ENCODE peak calls at places on chromosomes 12 and 14, in six cellular contexts. R is mesendoderm, M is T-helper 2 cell, N is osteocyte, X is posterior cingulate gyrus, L is HCEC 1CT. C is an unnamed sample.
A peak's percentile ranks its signal among the peaks of the same experiment; 100 is the strongest.

GRCh38 chr12:94379479-94380113 is 80.1 kb downstream of the CEP83 start:
- DNase-seq in L (no peak), X (no peak), R (no peak), N (no peak), M (no peak), C (no peak)

GRCh38 chr12:16421806-16422205 is 74.4 kb downstream of the MGST1 start:
- DNase-seq in M (no peak), R (no peak), L (peak; percentile 33), X (no peak), N (no peak), C (no peak)

GRCh38 chr14:34665785-34666425 is 36.0 kb upstream of the SNX6 start:
- DNase-seq in M (no peak), R (no peak), N (no peak), X (no peak), L (peak; percentile 94), C (no peak)

GRCh38 chr12:47755655-47756562 is 2.8 kb downstream of the RAPGEF3 start:
- DNase-seq in R (no peak), X (no peak), N (no peak), M (no peak), L (no peak), C (no peak)

GRCh38 chr12:28235017-28235416 is 44.8 kb downstream of the CCDC91 start:
- DNase-seq in M (no peak), N (no peak), R (no peak), L (no peak), X (no peak), C (no peak)

GRCh38 chr14:92963301-92964123 is 40.6 kb downstream of the CHGA start:
- DNase-seq in M (no peak), X (no peak), R (no peak), L (no peak), N (no peak), C (no peak)

GRCh38 chr12:130876758-130877157 is 4.9 kb downstream of the RAN start:
- DNase-seq in L (no peak), R (no peak), M (no peak), N (no peak), X (no peak), C (no peak)

GRCh38 chr12:5013206-5013830 is 30.4 kb upstream of the KCNA5 start:
- DNase-seq in N (no peak), R (no peak), L (no peak), M (no peak), X (peak; percentile 18), C (no peak)

GRCh38 chr14:93033039-93033982 is 82.4 kb downstream of the ITPK1 start:
- DNase-seq in X (no peak), R (no peak), L (no peak), N (no peak), M (no peak), C (no peak)

GRCh38 chr12:2783936-2784600 is 10.7 kb upstream of the FKBP4 start:
- DNase-seq in M (peak; percentile 22), R (peak; percentile 64), N (peak; percentile 84), L (peak; percentile 21), X (peak; percentile 45), C (peak; percentile 58)

GRCh38 chr12:49912846-49913245 is 9.1 kb upstream of the FAIM2 start:
- DNase-seq in M (no peak), L (no peak), X (no peak), N (no peak), R (no peak), C (no peak)

GRCh38 chr12:85260904-85261303 is 19.1 kb upstream of the ALX1 start:
- DNase-seq in N (no peak), M (no peak), L (no peak), R (peak; percentile 14), X (no peak), C (peak; percentile 2)

GRCh38 chr14:37047226-37047625 is 125.2 kb downstream of the SLC25A21 start:
- DNase-seq in R (no peak), N (no peak), M (no peak), L (no peak), X (no peak), C (no peak)

GRCh38 chr12:1879633-1880032 is 38.8 kb downstream of the CACNA2D4 start:
- DNase-seq in L (no peak), M (no peak), R (no peak), X (no peak), N (peak; percentile 60), C (no peak)

GRCh38 chr12:28191690-28192089 is 1.4 kb downstream of the CCDC91 start:
- DNase-seq in M (peak; percentile 30), X (no peak), N (no peak), L (no peak), R (peak; percentile 27), C (no peak)

GRCh38 chr12:109192358-109192757 is 76.0 kb downstream of the ACACB start:
- DNase-seq in L (peak; percentile 65), X (no peak), M (no peak), R (no peak), N (no peak), C (no peak)

GRCh38 chr12:94831081-94831747 is 172.3 kb downstream of the NDUFA12 start:
- DNase-seq in X (no peak), L (no peak), M (no peak), N (no peak), R (no peak), C (no peak)

GRCh38 chr12:44459569-44459968 is 416.5 kb downstream of the NELL2 start:
- DNase-seq in M (no peak), X (no peak), R (no peak), L (no peak), N (no peak), C (no peak)

GRCh38 chr12:42815068-42815467 is 225.5 kb upstream of the PRICKLE1 start:
- DNase-seq in N (no peak), R (no peak), X (no peak), L (no peak), M (no peak), C (no peak)

GRCh38 chr12:72077111-72077820 is 138.6 kb downstream of the TPH2 start:
- DNase-seq in X (no peak), N (no peak), R (peak; percentile 25), M (no peak), L (no peak), C (no peak)

GRCh38 chr12:1562813-1563412 is 31.5 kb downstream of the FBXL14 start:
- DNase-seq in M (no peak), R (no peak), N (no peak), L (no peak), X (no peak), C (no peak)

GRCh38 chr14:87034680-87035079 is 958.3 kb downstream of the GALC start:
- DNase-seq in M (no peak), L (no peak), N (no peak), X (no peak), R (no peak), C (no peak)

GRCh38 chr14:68819260-68819691 is 26.4 kb upstream of the ZFP36L1 start:
- DNase-seq in L (peak; percentile 22), X (no peak), M (no peak), R (peak; percentile 92), N (no peak), C (no peak)

GRCh38 chr12:109097435-109098141 is at the start of gene UNG:
- DNase-seq in N (peak; percentile 99), R (peak; percentile 97), L (peak; percentile 93), X (peak; percentile 94), M (peak; percentile 95), C (peak; percentile 87)

GRCh38 chr12:3168775-3169221 is 91.6 kb downstream of the TSPAN9 start:
- DNase-seq in X (peak; percentile 47), L (peak; percentile 92), M (no peak), R (peak; percentile 76), N (no peak), C (no peak)

GRCh38 chr12:120539303-120539702 is 5.1 kb downstream of the RNF10 start:
- DNase-seq in N (no peak), M (no peak), X (no peak), R (no peak), L (peak; percentile 87), C (no peak)

GRCh38 chr14:35342160-35343010 is 50.2 kb downstream of the PSMA6 start:
- DNase-seq in N (no peak), X (no peak), L (no peak), M (no peak), R (no peak), C (peak; percentile 73)

GRCh38 chr14:22011243-22011642 is 337.6 kb upstream of the OR4E1 start:
- DNase-seq in R (no peak), L (no peak), X (no peak), N (no peak), M (no peak), C (no peak)

GRCh38 chr12:110330544-110330943 is 49.5 kb downstream of the ATP2A2 start:
- DNase-seq in M (no peak), X (no peak), N (no peak), L (peak; percentile 29), R (peak; percentile 77), C (no peak)

GRCh38 chr14:56885795-56886194 is 75.5 kb upstream of the OTX2 start:
- DNase-seq in X (no peak), M (no peak), N (no peak), L (no peak), R (peak; percentile 46), C (no peak)

GRCh38 chr12:117033382-117034045 is 65.7 kb downstream of the TESC start:
- DNase-seq in M (no peak), R (no peak), L (no peak), N (no peak), X (no peak), C (no peak)

GRCh38 chr14:69483765-69484443 is 624 bp upstream of the PLEKHD1 start:
- DNase-seq in R (peak; percentile 57), M (no peak), X (no peak), L (no peak), N (no peak), C (no peak)

GRCh38 chr12:2588345-2588744 is 206.4 kb upstream of the FKBP4 start:
- DNase-seq in N (no peak), M (no peak), X (no peak), L (no peak), R (peak; percentile 18), C (no peak)

GRCh38 chr12:25764409-25764808 is 194.1 kb upstream of the RASSF8 start:
- DNase-seq in M (no peak), X (no peak), L (no peak), R (no peak), N (no peak), C (no peak)

GRCh38 chr14:52314521-52315354 is 626 bp downstream of the PTGER2 start:
- DNase-seq in L (peak; percentile 41), N (no peak), X (no peak), R (peak; percentile 42), M (peak; percentile 13), C (no peak)

GRCh38 chr14:50022661-50023060 is 93.7 kb downstream of the VCPKMT start:
- DNase-seq in M (no peak), N (no peak), X (no peak), R (no peak), L (no peak), C (no peak)

GRCh38 chr12:39779768-39780340 is 160.3 kb upstream of the ABCD2 start:
- DNase-seq in N (no peak), L (no peak), M (no peak), X (no peak), R (no peak), C (no peak)

GRCh38 chr14:61034416-61035100 is 53.5 kb downstream of the SLC38A6 start:
- DNase-seq in N (no peak), X (no peak), R (no peak), M (no peak), L (no peak), C (no peak)

GRCh38 chr12:46944104-46944503 is 118.3 kb upstream of the SLC38A4 start:
- DNase-seq in N (no peak), X (no peak), M (no peak), L (peak; percentile 88), R (no peak), C (no peak)

C was measured in NCI-H446 treated with DMSO at 0.1 percent for 48 hours.